ENCODE peak calls at places on chromosomes 16 and 17, in ten cellular contexts. One of them, this sample, is unnamed.

GRCh38 chr16:50296807-50297206 is 30.5 kb downstream of the ADCY7 start:
- DNase-seq in foreskin fibroblast: no peak
- DNase-seq in uterus: no peak
- DNase-seq in brain microvascular endothelial cell: no peak
- DNase-seq in WTC11: no peak
- DNase-seq in tibial artery: no peak
- DNase-seq in fibroblast of the conjunctiva: no peak
- DNase-seq in SK-N-SH: no peak
- DNase-seq in NCI-H460: no peak
- DNase-seq in stimulated activated CD8-positive, alpha-beta memory T cell treated with anti-CD3 and anti-CD28 coated beads, Interleukin-4, amount 100 ng/mL, for 24 hours: no peak
- DNase-seq in this sample: no peak

GRCh38 chr16:72474511-72475123 is 302.7 kb upstream of the PMFBP1 start:
- DNase-seq in SK-N-SH: no peak
- DNase-seq in foreskin fibroblast: peak
- DNase-seq in NCI-H460: no peak
- DNase-seq in uterus: no peak
- DNase-seq in tibial artery: no peak
- DNase-seq in brain microvascular endothelial cell: peak
- DNase-seq in WTC11: no peak
- DNase-seq in stimulated activated CD8-positive, alpha-beta memory T cell treated with anti-CD3 and anti-CD28 coated beads, Interleukin-4, amount 100 ng/mL, for 24 hours: no peak
- DNase-seq in fibroblast of the conjunctiva: peak
- DNase-seq in this sample: peak

GRCh38 chr17:20266806-20267458 is 200.4 kb downstream of the LGALS9B start:
- DNase-seq in WTC11: no peak
- DNase-seq in fibroblast of the conjunctiva: no peak
- DNase-seq in stimulated activated CD8-positive, alpha-beta memory T cell treated with anti-CD3 and anti-CD28 coated beads, Interleukin-4, amount 100 ng/mL, for 24 hours: no peak
- DNase-seq in tibial artery: no peak
- DNase-seq in foreskin fibroblast: peak
- DNase-seq in SK-N-SH: no peak
- DNase-seq in NCI-H460: no peak
- DNase-seq in uterus: peak
- DNase-seq in brain microvascular endothelial cell: peak
- DNase-seq in this sample: peak

GRCh38 chr16:88566158-88566557 is 4.0 kb upstream of the ZC3H18 start:
- DNase-seq in uterus: no peak
- DNase-seq in WTC11: no peak
- DNase-seq in tibial artery: no peak
- DNase-seq in stimulated activated CD8-positive, alpha-beta memory T cell treated with anti-CD3 and anti-CD28 coated beads, Interleukin-4, amount 100 ng/mL, for 24 hours: peak
- DNase-seq in fibroblast of the conjunctiva: peak
- DNase-seq in brain microvascular endothelial cell: peak
- DNase-seq in SK-N-SH: no peak
- DNase-seq in foreskin fibroblast: peak
- DNase-seq in NCI-H460: no peak
- DNase-seq in this sample: no peak

GRCh38 chr16:57736419-57737281 is 1.1 kb downstream of the KATNB1 start:
- DNase-seq in brain microvascular endothelial cell: peak
- DNase-seq in NCI-H460: peak
- DNase-seq in fibroblast of the conjunctiva: peak
- DNase-seq in stimulated activated CD8-positive, alpha-beta memory T cell treated with anti-CD3 and anti-CD28 coated beads, Interleukin-4, amount 100 ng/mL, for 24 hours: peak
- DNase-seq in WTC11: peak
- DNase-seq in tibial artery: no peak
- DNase-seq in foreskin fibroblast: peak
- DNase-seq in SK-N-SH: peak
- DNase-seq in uterus: no peak
- DNase-seq in this sample: peak

GRCh38 chr16:12295395-12295794 is 318.9 kb downstream of the SNX29 start:
- DNase-seq in stimulated activated CD8-positive, alpha-beta memory T cell treated with anti-CD3 and anti-CD28 coated beads, Interleukin-4, amount 100 ng/mL, for 24 hours: no peak
- DNase-seq in SK-N-SH: no peak
- DNase-seq in NCI-H460: no peak
- DNase-seq in foreskin fibroblast: peak
- DNase-seq in WTC11: no peak
- DNase-seq in tibial artery: no peak
- DNase-seq in uterus: peak
- DNase-seq in fibroblast of the conjunctiva: no peak
- DNase-seq in brain microvascular endothelial cell: no peak
- DNase-seq in this sample: no peak

GRCh38 chr17:22161376-22161775 is 469.1 kb downstream of the KCNJ18 start:
- DNase-seq in brain microvascular endothelial cell: no peak
- DNase-seq in foreskin fibroblast: no peak
- DNase-seq in stimulated activated CD8-positive, alpha-beta memory T cell treated with anti-CD3 and anti-CD28 coated beads, Interleukin-4, amount 100 ng/mL, for 24 hours: no peak
- DNase-seq in fibroblast of the conjunctiva: no peak
- DNase-seq in tibial artery: no peak
- DNase-seq in uterus: no peak
- DNase-seq in WTC11: no peak
- DNase-seq in NCI-H460: no peak
- DNase-seq in SK-N-SH: no peak
- DNase-seq in this sample: no peak

GRCh38 chr16:68884867-68885266 is 41.5 kb downstream of the TANGO6 start:
- DNase-seq in WTC11: no peak
- DNase-seq in SK-N-SH: no peak
- DNase-seq in fibroblast of the conjunctiva: no peak
- DNase-seq in tibial artery: no peak
- DNase-seq in brain microvascular endothelial cell: no peak
- DNase-seq in uterus: no peak
- DNase-seq in NCI-H460: no peak
- DNase-seq in foreskin fibroblast: no peak
- DNase-seq in stimulated activated CD8-positive, alpha-beta memory T cell treated with anti-CD3 and anti-CD28 coated beads, Interleukin-4, amount 100 ng/mL, for 24 hours: no peak
- DNase-seq in this sample: no peak

GRCh38 chr17:17171186-17171585 is 34.9 kb downstream of the PLD6 start:
- DNase-seq in stimulated activated CD8-positive, alpha-beta memory T cell treated with anti-CD3 and anti-CD28 coated beads, Interleukin-4, amount 100 ng/mL, for 24 hours: no peak
- DNase-seq in brain microvascular endothelial cell: no peak
- DNase-seq in foreskin fibroblast: no peak
- DNase-seq in WTC11: no peak
- DNase-seq in SK-N-SH: no peak
- DNase-seq in NCI-H460: no peak
- DNase-seq in uterus: no peak
- DNase-seq in tibial artery: no peak
- DNase-seq in fibroblast of the conjunctiva: no peak
- DNase-seq in this sample: no peak

GRCh38 chr16:58198022-58198683 is at the start of gene CSNK2A2:
- DNase-seq in WTC11: peak
- DNase-seq in fibroblast of the conjunctiva: peak
- DNase-seq in brain microvascular endothelial cell: peak
- DNase-seq in foreskin fibroblast: peak
- DNase-seq in NCI-H460: peak
- DNase-seq in uterus: peak
- DNase-seq in tibial artery: peak
- DNase-seq in stimulated activated CD8-positive, alpha-beta memory T cell treated with anti-CD3 and anti-CD28 coated beads, Interleukin-4, amount 100 ng/mL, for 24 hours: peak
- DNase-seq in SK-N-SH: peak
- DNase-seq in this sample: peak